ENCODE peak calls at places on chromosomes 12 and 14, in five cellular contexts. One of them, this sample, is unnamed.

GRCh38 chr12:71321130-71321529 is 118.5 kb upstream of the LGR5 start:
- DNase-seq in mucosa of descending colon: no peak
- DNase-seq in A549: no peak
- DNase-seq in astrocyte: no peak
- DNase-seq in fibroblast of lung: no peak
- DNase-seq in this sample: no peak

GRCh38 chr14:50667491-50668007 is 557 bp downstream of the SAV1 start:
- DNase-seq in mucosa of descending colon: peak; percentile 72
- DNase-seq in A549: no peak
- DNase-seq in astrocyte: no peak
- DNase-seq in fibroblast of lung: no peak
- DNase-seq in this sample: no peak

GRCh38 chr12:122067966-122068365 is 10.6 kb upstream of the MLXIP start:
- DNase-seq in mucosa of descending colon: peak; percentile 81
- DNase-seq in A549: no peak
- DNase-seq in astrocyte: peak; percentile 74
- DNase-seq in fibroblast of lung: peak; percentile 93
- DNase-seq in this sample: peak; percentile 88

GRCh38 chr14:64212666-64213065 is 81.5 kb downstream of the ESR2 start:
- DNase-seq in mucosa of descending colon: no peak
- DNase-seq in A549: no peak
- DNase-seq in astrocyte: no peak
- DNase-seq in fibroblast of lung: no peak
- DNase-seq in this sample: no peak

GRCh38 chr14:64656986-64657385 is 47.2 kb upstream of the PLEKHG3 start:
- DNase-seq in mucosa of descending colon: no peak
- DNase-seq in A549: no peak
- DNase-seq in astrocyte: no peak
- DNase-seq in fibroblast of lung: peak; percentile 85
- DNase-seq in this sample: peak; percentile 83

GRCh38 chr14:105100931-105101330 is 35.7 kb upstream of the GPR132 start:
- DNase-seq in mucosa of descending colon: no peak
- DNase-seq in A549: no peak
- DNase-seq in astrocyte: no peak
- DNase-seq in fibroblast of lung: no peak
- DNase-seq in this sample: no peak

GRCh38 chr12:54300732-54301427 is at the start of gene NFE2:
- DNase-seq in mucosa of descending colon: peak; percentile 72
- DNase-seq in A549: peak; percentile 63
- DNase-seq in astrocyte: peak; percentile 74
- DNase-seq in fibroblast of lung: peak; percentile 68
- DNase-seq in this sample: peak; percentile 65

GRCh38 chr14:91048676-91049075 is 11.8 kb downstream of the RPS6KA5 start:
- DNase-seq in mucosa of descending colon: no peak
- DNase-seq in A549: no peak
- DNase-seq in astrocyte: no peak
- DNase-seq in fibroblast of lung: no peak
- DNase-seq in this sample: no peak

GRCh38 chr12:93614917-93615596 is 42.6 kb downstream of the SOCS2 start:
- DNase-seq in mucosa of descending colon: no peak
- DNase-seq in A549: no peak
- DNase-seq in astrocyte: peak; percentile 59
- DNase-seq in fibroblast of lung: no peak
- DNase-seq in this sample: peak; percentile 68

GRCh38 chr14:71225108-71225507 is 317.8 kb downstream of the PCNX1 start:
- DNase-seq in mucosa of descending colon: no peak
- DNase-seq in A549: no peak
- DNase-seq in astrocyte: no peak
- DNase-seq in fibroblast of lung: no peak
- DNase-seq in this sample: peak; percentile 45

GRCh38 chr14:96104469-96105057 is 65.4 kb downstream of the C14orf132 start:
- DNase-seq in mucosa of descending colon: peak; percentile 87
- DNase-seq in A549: peak; percentile 75
- DNase-seq in astrocyte: peak; percentile 98
- DNase-seq in fibroblast of lung: peak; percentile 100
- DNase-seq in this sample: peak; percentile 98

GRCh38 chr14:98182385-98183055 is 1089.5 kb downstream of the BCL11B start:
- DNase-seq in mucosa of descending colon: no peak
- DNase-seq in A549: no peak
- DNase-seq in astrocyte: peak; percentile 75
- DNase-seq in fibroblast of lung: no peak
- DNase-seq in this sample: peak; percentile 3

GRCh38 chr14:32761381-32761968 is 177.2 kb upstream of the NPAS3 start:
- DNase-seq in mucosa of descending colon: no peak
- DNase-seq in A549: no peak
- DNase-seq in astrocyte: peak; percentile 40
- DNase-seq in fibroblast of lung: peak; percentile 21
- DNase-seq in this sample: peak; percentile 13

GRCh38 chr14:69274321-69274720 is 14.4 kb downstream of the GALNT16 start:
- DNase-seq in mucosa of descending colon: no peak
- DNase-seq in A549: no peak
- DNase-seq in astrocyte: no peak
- DNase-seq in fibroblast of lung: no peak
- DNase-seq in this sample: no peak

GRCh38 chr12:14843425-14843887 is at the start of gene ART4:
- DNase-seq in mucosa of descending colon: no peak
- DNase-seq in A549: no peak
- DNase-seq in astrocyte: no peak
- DNase-seq in fibroblast of lung: no peak
- DNase-seq in this sample: peak; percentile 56

GRCh38 chr12:66725031-66725430 is 46.2 kb upstream of the GRIP1 start:
- DNase-seq in mucosa of descending colon: no peak
- DNase-seq in A549: no peak
- DNase-seq in astrocyte: no peak
- DNase-seq in fibroblast of lung: no peak
- DNase-seq in this sample: no peak

GRCh38 chr12:64946132-64946829 is 121.8 kb downstream of the TBC1D30 start:
- DNase-seq in mucosa of descending colon: no peak
- DNase-seq in A549: no peak
- DNase-seq in astrocyte: peak; percentile 41
- DNase-seq in fibroblast of lung: peak; percentile 42
- DNase-seq in this sample: peak; percentile 53

GRCh38 chr12:81639196-81639595 is 120.0 kb downstream of the PPFIA2 start:
- DNase-seq in mucosa of descending colon: no peak
- DNase-seq in A549: no peak
- DNase-seq in astrocyte: peak; percentile 63
- DNase-seq in fibroblast of lung: no peak
- DNase-seq in this sample: no peak

GRCh38 chr12:100827901-100828520 is 33.4 kb downstream of the ANO4 start:
- DNase-seq in mucosa of descending colon: no peak
- DNase-seq in A549: peak; percentile 4
- DNase-seq in astrocyte: peak; percentile 31
- DNase-seq in fibroblast of lung: peak; percentile 61
- DNase-seq in this sample: peak; percentile 67

GRCh38 chr14:76456200-76456599 is 80.3 kb downstream of the ESRRB start:
- DNase-seq in mucosa of descending colon: no peak
- DNase-seq in A549: peak; percentile 53
- DNase-seq in astrocyte: no peak
- DNase-seq in fibroblast of lung: peak; percentile 9
- DNase-seq in this sample: peak; percentile 30

GRCh38 chr14:77213657-77214016 is 32.0 kb downstream of the TMEM63C start:
- DNase-seq in mucosa of descending colon: no peak
- DNase-seq in A549: no peak
- DNase-seq in astrocyte: no peak
- DNase-seq in fibroblast of lung: no peak
- DNase-seq in this sample: no peak

GRCh38 chr12:74752196-74752595 is 214.6 kb downstream of the ATXN7L3B start:
- DNase-seq in mucosa of descending colon: no peak
- DNase-seq in A549: no peak
- DNase-seq in astrocyte: no peak
- DNase-seq in fibroblast of lung: no peak
- DNase-seq in this sample: no peak

GRCh38 chr14:54599932-54600331 is 33.0 kb downstream of the SAMD4A start:
- DNase-seq in mucosa of descending colon: no peak
- DNase-seq in A549: no peak
- DNase-seq in astrocyte: peak; percentile 37
- DNase-seq in fibroblast of lung: no peak
- DNase-seq in this sample: no peak

GRCh38 chr14:22070119-22070982 is 396.7 kb upstream of the OR4E1 start:
- DNase-seq in mucosa of descending colon: peak; percentile 50
- DNase-seq in A549: no peak
- DNase-seq in astrocyte: no peak
- DNase-seq in fibroblast of lung: peak; percentile 0
- DNase-seq in this sample: no peak

GRCh38 chr14:32678088-32678487 is 260.6 kb upstream of the NPAS3 start:
- DNase-seq in mucosa of descending colon: no peak
- DNase-seq in A549: no peak
- DNase-seq in astrocyte: no peak
- DNase-seq in fibroblast of lung: no peak
- DNase-seq in this sample: no peak

GRCh38 chr12:44117368-44117767 is 281.5 kb downstream of the TMEM117 start:
- DNase-seq in mucosa of descending colon: no peak
- DNase-seq in A549: no peak
- DNase-seq in astrocyte: no peak
- DNase-seq in fibroblast of lung: no peak
- DNase-seq in this sample: peak; percentile 0

GRCh38 chr14:23620177-23620702 is 15.9 kb upstream of the DHRS2 start:
- DNase-seq in mucosa of descending colon: no peak
- DNase-seq in A549: no peak
- DNase-seq in astrocyte: no peak
- DNase-seq in fibroblast of lung: no peak
- DNase-seq in this sample: no peak

DNA sequence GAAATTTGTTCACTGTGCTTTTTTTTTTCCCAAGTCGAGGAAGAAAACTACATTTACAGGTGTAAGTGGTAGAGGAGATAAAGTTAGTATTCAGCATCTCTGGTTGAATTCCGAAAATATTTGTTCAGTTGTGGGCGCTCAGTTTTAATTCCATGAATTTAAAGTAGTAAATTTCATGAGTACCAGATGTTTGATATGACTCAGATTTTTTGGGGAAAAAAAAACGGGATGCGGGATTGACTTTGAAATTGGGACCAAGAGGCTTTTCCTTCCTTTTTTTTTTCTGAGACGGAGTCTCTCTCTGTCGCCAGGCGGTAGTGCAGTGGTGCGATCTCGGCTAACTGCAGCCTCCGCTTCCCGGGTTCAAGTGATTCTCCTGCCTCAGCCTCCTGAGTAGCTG is 1.6 kb downstream of the TULP3 start:
- DNase-seq in mucosa of descending colon: no peak
- DNase-seq in A549: no peak
- DNase-seq in astrocyte: no peak
- DNase-seq in fibroblast of lung: no peak
- DNase-seq in this sample: peak; percentile 55
- H3K4me3 ChIP-seq in mucosa of descending colon: no peak overlapping the region
- H3K4me3 ChIP-seq in A549: no peak overlapping the region
- H3K4me3 ChIP-seq in astrocyte: peak overlapping the region; percentile 86
- H3K4me3 ChIP-seq in fibroblast of lung: peak overlapping the region; percentile 90
- H3K4me3 ChIP-seq in this sample: peak overlapping the region; percentile 94

GRCh38 chr12:98373982-98374381 is 141.4 kb upstream of the TMPO start:
- DNase-seq in mucosa of descending colon: no peak
- DNase-seq in A549: no peak
- DNase-seq in astrocyte: no peak
- DNase-seq in fibroblast of lung: no peak
- DNase-seq in this sample: peak; percentile 10
- TF ChIP-seq CTCF in mucosa of descending colon: no peak
- TF ChIP-seq CTCF in A549: no peak
- TF ChIP-seq CTCF in astrocyte: peak; percentile 27
- TF ChIP-seq CTCF in fibroblast of lung: peak; percentile 12
- TF ChIP-seq CTCF in this sample: peak; percentile 37

GRCh38 chr12:40012709-40013108 is 93.2 kb downstream of the SLC2A13 start:
- DNase-seq in mucosa of descending colon: no peak
- DNase-seq in A549: no peak
- DNase-seq in astrocyte: no peak
- DNase-seq in fibroblast of lung: peak; percentile 6
- DNase-seq in this sample: no peak

GRCh38 chr12:40013292-40013691 is 92.6 kb downstream of the SLC2A13 start:
- DNase-seq in mucosa of descending colon: no peak
- DNase-seq in A549: no peak
- DNase-seq in astrocyte: no peak
- DNase-seq in fibroblast of lung: no peak
- DNase-seq in this sample: no peak

GRCh38 chr12:40013847-40014246 is 92.0 kb downstream of the SLC2A13 start:
- DNase-seq in mucosa of descending colon: no peak
- DNase-seq in A549: no peak
- DNase-seq in astrocyte: no peak
- DNase-seq in fibroblast of lung: no peak
- DNase-seq in this sample: no peak

GRCh38 chr12:40011775-40012129 is 94.1 kb downstream of the SLC2A13 start:
- DNase-seq in mucosa of descending colon: no peak
- DNase-seq in A549: no peak
- DNase-seq in astrocyte: no peak
- DNase-seq in fibroblast of lung: no peak
- DNase-seq in this sample: no peak

DNA sequence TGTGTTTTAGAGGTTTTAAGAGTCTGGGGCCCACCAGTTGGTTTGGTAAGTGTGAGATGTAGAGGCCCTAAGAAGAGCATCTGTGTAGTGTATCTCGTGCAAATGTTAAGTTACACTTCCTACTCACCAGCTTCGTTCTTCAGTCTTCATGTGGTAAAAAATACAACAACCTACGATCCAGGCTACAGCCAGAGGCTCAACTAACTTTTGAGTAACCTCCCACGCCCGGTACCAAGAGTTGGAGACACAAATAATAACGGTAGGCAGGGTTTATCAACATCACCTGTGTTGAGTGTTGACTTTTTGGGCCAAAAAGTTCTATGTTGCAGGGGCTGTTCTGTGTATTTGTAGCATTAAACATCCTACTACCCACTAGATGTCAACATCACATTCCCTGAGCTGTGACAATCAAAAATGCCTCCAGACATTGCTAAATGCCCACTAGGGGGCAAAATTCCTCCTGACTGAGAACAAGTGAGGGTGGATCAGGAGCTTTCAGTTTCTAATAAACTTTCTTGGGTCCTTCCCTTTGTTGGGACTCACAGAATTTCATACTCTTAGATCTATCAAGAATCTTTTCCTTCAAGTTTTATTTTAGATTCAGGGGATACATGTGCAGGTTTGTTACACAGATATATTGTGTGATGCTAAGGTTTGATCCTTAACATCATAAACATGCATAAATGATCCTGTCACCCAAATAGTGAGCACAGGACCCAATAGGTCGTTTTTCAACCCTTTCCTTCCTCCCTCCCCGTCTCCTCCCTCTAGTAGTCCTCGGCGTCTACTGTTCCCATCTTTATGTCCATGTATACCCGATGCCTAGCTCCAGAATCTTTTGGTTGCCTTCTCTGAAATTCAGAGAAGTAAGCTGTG is 94.7 kb downstream of the SLC2A13 start:
- DNase-seq in mucosa of descending colon: no peak
- DNase-seq in A549: peak; percentile 55
- DNase-seq in astrocyte: peak; percentile 35
- DNase-seq in fibroblast of lung: peak; percentile 84
- DNase-seq in this sample: peak; percentile 86
- H3K4me3 ChIP-seq in mucosa of descending colon: no peak overlapping the region
- H3K4me3 ChIP-seq in A549: no peak overlapping the region
- H3K4me3 ChIP-seq in astrocyte: no peak overlapping the region
- H3K4me3 ChIP-seq in fibroblast of lung: peak overlapping the region; percentile 2
- H3K4me3 ChIP-seq in this sample: peak overlapping the region; percentile 40

DNA sequence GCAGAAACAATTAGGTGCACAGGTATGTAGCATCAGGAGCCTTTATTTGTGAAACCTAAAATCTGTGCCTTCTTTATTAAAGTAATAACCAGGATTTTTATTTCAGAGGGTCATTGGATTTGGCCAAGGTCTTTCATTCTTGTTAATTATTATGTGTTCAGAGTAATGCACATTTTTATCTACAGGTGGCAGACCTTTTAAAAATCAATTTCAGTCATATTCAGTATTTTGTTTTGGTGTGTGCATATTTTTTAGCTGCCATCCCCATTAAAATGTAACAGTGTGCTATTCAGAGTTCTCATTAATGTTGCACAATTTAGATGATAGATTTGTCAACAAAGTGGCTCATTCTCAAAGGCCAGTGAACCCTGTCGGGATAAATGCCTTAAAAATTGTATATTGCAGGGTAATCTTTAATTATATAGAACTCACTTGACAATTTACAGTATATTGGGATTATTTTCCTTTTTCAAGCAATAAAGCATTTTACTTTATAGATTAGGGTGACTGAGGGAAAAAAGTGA is 319.3 kb upstream of the SOX5 start:
- DNase-seq in mucosa of descending colon: no peak
- DNase-seq in A549: no peak
- DNase-seq in astrocyte: no peak
- DNase-seq in fibroblast of lung: no peak
- DNase-seq in this sample: no peak
- TF ChIP-seq CTCF in mucosa of descending colon: no peak
- TF ChIP-seq CTCF in A549: no peak
- TF ChIP-seq CTCF in astrocyte: peak; percentile 12
- TF ChIP-seq CTCF in fibroblast of lung: no peak
- TF ChIP-seq CTCF in this sample: no peak

This sample was measured in fibroblast of the aortic adventitia.